ENCODE peak calls at places on chromosomes 13 and 19, in four cellular contexts. G, X, O and V are unnamed samples.

GRCh38 chr19:5718032-5718578 is 1.8 kb downstream of the LONP1 start:
- DNase-seq in G (no peak), X (no peak), O (peak), V (no peak)

GRCh38 chr19:39398297-39398864 is 7.2 kb downstream of the MED29 start:
- DNase-seq in G (no peak), X (no peak), O (peak), V (peak)

GRCh38 chr13:48542581-48543341 is 9.9 kb upstream of the RCBTB2 start:
- DNase-seq in G (no peak), X (peak), O (peak), V (no peak)

GRCh38 chr13:108478179-108478578 is 151.2 kb upstream of the MYO16 start:
- DNase-seq in G (no peak), X (no peak), O (no peak), V (no peak)

GRCh38 chr19:31591258-31591657 is 242.0 kb upstream of the TSHZ3 start:
- DNase-seq in G (no peak), X (no peak), O (no peak), V (no peak)

GRCh38 chr19:47035127-47035494 is 13.3 kb downstream of the TMEM160 start:
- DNase-seq in G (no peak), X (no peak), O (no peak), V (no peak)

GRCh38 chr19:49442354-49442753 is 1.0 kb upstream of the SLC17A7 start:
- DNase-seq in G (no peak), X (no peak), O (no peak), V (no peak)

GRCh38 chr13:42177189-42177588 is 94.8 kb upstream of the AKAP11 start:
- DNase-seq in G (no peak), X (no peak), O (no peak), V (no peak)

GRCh38 chr13:104426435-104426834 is 1360.2 kb upstream of the SLC10A2 start:
- DNase-seq in G (no peak), X (no peak), O (no peak), V (no peak)

GRCh38 chr13:30792257-30793000 is 57.1 kb downstream of the ALOX5AP start:
- DNase-seq in G (no peak), X (peak), O (peak), V (peak)

DNA sequence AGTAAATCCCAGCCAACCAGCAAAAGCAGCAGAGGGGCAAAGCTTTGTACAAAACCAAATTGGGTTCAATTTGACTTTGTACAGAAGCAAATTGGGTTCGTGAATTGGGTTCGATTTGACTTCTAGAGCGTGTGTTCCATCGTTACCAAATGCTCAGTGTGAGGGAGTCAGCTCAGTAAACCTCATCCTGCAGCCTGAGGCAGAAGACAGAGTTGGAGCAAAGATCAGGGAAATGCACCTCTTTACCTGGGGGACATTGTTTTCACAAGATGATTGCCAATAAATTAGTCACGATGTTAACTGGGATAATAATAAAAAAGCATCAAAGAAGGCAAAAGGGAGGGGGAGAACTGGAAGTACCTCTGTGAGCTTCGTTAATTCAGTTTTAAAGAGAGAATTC is 1.5 kb downstream of the RAB20 start:
- DNase-seq in G (no peak), X (no peak), O (no peak), V (no peak)
- H3K4me2 ChIP-seq in G (peak), X (no peak), O (no peak), V (peak)

GRCh38 chr13:50594276-50594970 is 249.1 kb downstream of the DLEU7 start:
- DNase-seq in G (no peak), X (peak), O (no peak), V (no peak)
- H2AFZ ChIP-seq in G (peak), X (peak), O (no peak), V (no peak)

GRCh38 chr19:35247526-35248309 is 1.1 kb upstream of the LSR start:
- DNase-seq in G (peak), X (peak), O (no peak), V (peak)

GRCh38 chr19:35246466-35247096 is 2.2 kb upstream of the LSR start:
- DNase-seq in G (no peak), X (no peak), O (no peak), V (no peak)

GRCh38 chr19:35249146-35249847 is 495 bp downstream of the LSR start:
- DNase-seq in G (no peak), X (no peak), O (no peak), V (peak)

GRCh38 chr19:35249848-35250711 is 1.3 kb downstream of the LSR start:
- DNase-seq in G (no peak), X (no peak), O (no peak), V (no peak)

DNA sequence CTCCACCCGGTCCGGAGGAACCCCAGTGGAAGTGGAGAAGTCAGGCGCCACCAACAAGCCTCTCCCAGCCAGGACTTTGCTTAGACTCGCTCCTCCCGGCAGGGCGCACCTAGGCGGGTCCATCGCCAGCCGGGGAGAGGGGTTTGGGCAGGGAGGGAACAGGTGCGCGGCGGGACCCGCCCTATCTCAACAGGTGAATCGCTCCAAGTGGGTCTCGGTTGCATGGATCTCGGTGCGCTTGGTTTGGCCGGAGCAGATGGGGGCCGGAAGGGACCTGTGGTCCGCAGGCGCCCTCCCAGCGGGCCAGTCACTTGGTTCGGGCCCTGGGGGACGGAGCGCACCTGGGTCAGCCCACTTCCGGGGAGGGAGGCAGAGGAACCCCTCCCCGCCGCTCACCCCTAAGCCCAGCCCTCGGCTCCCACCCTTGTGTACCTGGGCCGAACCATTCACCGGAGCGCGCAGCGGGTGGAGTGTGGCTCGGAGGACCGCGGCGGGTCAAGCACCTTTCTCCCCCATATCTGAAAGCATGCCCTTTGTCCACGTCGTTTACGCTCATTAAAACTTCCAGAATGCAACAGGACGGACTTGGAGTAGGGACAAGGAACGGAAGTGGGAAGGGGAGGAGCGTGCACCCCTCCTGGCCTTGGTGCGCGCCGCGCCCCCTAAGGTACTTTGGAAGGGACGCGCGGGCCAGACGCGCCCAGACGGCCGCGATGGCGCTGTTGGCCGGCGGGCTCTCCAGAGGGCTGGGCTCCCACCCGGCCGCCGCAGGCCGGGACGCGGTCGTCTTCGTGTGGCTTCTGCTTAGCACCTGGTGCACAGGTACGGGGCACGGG is at the start of gene LSR:
- DNase-seq in G (peak), X (peak), O (no peak), V (peak)
- H2BK12ac ChIP-seq in G (peak), X (no peak), O (no peak), V (peak)

DNA sequence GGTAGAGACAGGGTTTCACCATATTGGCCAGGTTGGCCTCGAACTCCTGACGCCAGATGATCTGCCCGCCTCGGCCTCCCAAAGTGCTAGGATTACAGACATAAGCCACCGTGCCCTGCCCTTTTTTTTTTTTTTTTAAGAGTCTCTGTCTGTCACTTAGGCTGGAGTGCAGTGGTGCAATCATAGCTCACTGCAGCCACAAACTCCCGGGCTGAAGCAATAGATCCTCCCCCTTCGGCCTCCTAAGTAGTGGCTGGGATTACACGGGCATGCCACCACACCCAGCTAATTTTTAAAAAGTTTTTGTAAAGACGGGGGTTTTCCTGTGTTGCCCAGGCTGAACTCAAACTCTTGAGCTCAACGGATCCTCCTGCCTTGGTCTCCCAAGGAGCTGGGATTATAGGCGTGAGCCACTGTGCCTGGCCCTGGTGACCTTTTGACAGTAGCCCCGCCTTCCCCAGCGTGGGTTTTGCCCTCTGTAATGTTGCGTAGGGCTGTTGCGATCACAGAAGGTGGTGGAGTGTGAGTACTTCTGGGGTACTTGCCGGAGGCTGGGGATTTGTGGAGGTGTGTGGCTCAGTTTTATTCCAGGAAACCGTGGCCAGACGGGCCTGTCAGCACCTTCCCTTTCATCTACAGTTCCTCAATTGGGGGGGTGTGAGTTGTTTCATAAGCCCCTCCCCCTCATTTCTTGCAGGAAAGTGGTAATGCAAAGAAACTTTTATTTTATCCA is 11.6 kb upstream of the RETN start:
- DNase-seq in G (no peak), X (no peak), O (peak), V (peak)
- H3K4me2 ChIP-seq in G (no peak), X (no peak), O (no peak), V (no peak)

GRCh38 chr19:10603873-10604459 is 16.9 kb upstream of the AP1M2 start:
- DNase-seq in G (no peak), X (no peak), O (peak), V (no peak)

GRCh38 chr19:10600149-10600548 is 13.0 kb upstream of the AP1M2 start:
- DNase-seq in G (no peak), X (no peak), O (no peak), V (no peak)

GRCh38 chr19:10602330-10603083 is 15.4 kb upstream of the AP1M2 start:
- DNase-seq in G (no peak), X (peak), O (peak), V (no peak)

GRCh38 chr19:10603084-10603872 is 16.2 kb upstream of the AP1M2 start:
- DNase-seq in G (no peak), X (no peak), O (peak), V (peak)

GRCh38 chr19:10601999-10602329 is 14.9 kb upstream of the AP1M2 start:
- DNase-seq in G (no peak), X (no peak), O (no peak), V (no peak)
- H2AFZ ChIP-seq in G (no peak), X (peak), O (no peak), V (peak)